ENCODE peak calls at places on chromosomes 4 and X, in six cellular contexts. W is hepatocyte, E is suprapubic skin, I is astrocyte of the spinal cord, C is mucosa of descending colon, L is NB4. G is an unnamed sample.
A peak's percentile ranks its signal among the peaks of the same experiment; 100 is the strongest.

GRCh38 chrX:6446588-6446987 is 88.3 kb downstream of the VCX3A start:
- DNase-seq in W (no peak), E (no peak), I (no peak), C (no peak), L (no peak), G (no peak)

GRCh38 chr4:163679189-163679588 is 184.7 kb downstream of the TMA16 start:
- DNase-seq in W (peak; percentile 13), E (no peak), I (no peak), C (no peak), L (peak; percentile 11), G (no peak)

GRCh38 chr4:16532240-16532990 is 306.1 kb upstream of the TAPT1 start:
- DNase-seq in W (peak; percentile 11), E (no peak), I (peak; percentile 66), C (no peak), L (peak; percentile 13), G (peak; percentile 69)

GRCh38 chr4:151242305-151242704 is 34.7 kb upstream of the PRSS48 start:
- DNase-seq in W (no peak), E (no peak), I (no peak), C (no peak), L (no peak), G (no peak)

GRCh38 chrX:45850775-45851433 is 650.2 kb upstream of the DIPK2B start:
- DNase-seq in W (peak; percentile 50), E (no peak), I (peak; percentile 51), C (peak; percentile 14), L (peak; percentile 76), G (no peak)

GRCh38 chr4:182717788-182718583 is 199.2 kb downstream of the DCTD start:
- DNase-seq in W (no peak), E (no peak), I (no peak), C (no peak), L (peak; percentile 23), G (no peak)

GRCh38 chr4:19455850-19456602 is 795.7 kb upstream of the SLIT2 start:
- DNase-seq in W (no peak), E (no peak), I (no peak), C (no peak), L (no peak), G (no peak)

GRCh38 chr4:83876047-83876446 is 340.1 kb downstream of the GPAT3 start:
- DNase-seq in W (no peak), E (no peak), I (no peak), C (no peak), L (no peak), G (peak; percentile 49)

DNA sequence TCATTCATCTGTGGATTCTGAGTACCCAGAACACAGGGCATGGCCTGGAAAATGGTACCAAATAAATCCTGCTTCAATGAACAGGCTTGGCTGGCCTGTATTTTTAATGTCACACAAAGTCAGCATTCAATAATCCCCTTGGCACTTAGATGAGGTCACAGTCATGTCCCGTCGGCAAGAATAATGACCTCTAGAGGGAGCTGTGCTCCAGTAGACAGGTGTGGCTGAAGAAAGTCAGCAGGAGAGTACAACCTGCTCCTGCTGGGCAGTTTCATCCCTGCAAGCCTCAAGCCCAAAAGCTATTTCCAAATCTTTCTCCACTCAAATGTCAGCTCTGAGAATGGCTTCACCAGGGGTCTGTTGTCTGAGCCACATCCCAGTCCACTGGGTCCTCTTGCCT is 404.0 kb upstream of the F9 start:
- DNase-seq in W (peak; percentile 66), E (no peak), I (no peak), C (peak; percentile 60), L (peak; percentile 49), G (no peak)
- TF ChIP-seq CTCF in W (peak; percentile 43), E (no peak), I (peak; percentile 26), C (no peak), L (peak; percentile 48), G (peak; percentile 57)

GRCh38 chr4:38804654-38805295 is at the start of gene TLR1:
- DNase-seq in W (peak; percentile 46), E (no peak), I (peak; percentile 74), C (peak; percentile 27), L (peak; percentile 85), G (no peak)
- H3K4me3 ChIP-seq in W (no peak within 1 kb of the TSS), E (peak within 1 kb of the TSS; percentile 42), I (no peak within 1 kb of the TSS), C (no peak within 1 kb of the TSS), L (peak within 1 kb of the TSS; percentile 26), G (no peak within 1 kb of the TSS)

GRCh38 chr4:15144249-15144966 is 142.1 kb downstream of the CPEB2 start:
- DNase-seq in W (no peak), E (no peak), I (no peak), C (no peak), L (no peak), G (no peak)
- TF ChIP-seq CTCF in W (no peak), E (no peak), I (peak; percentile 23), C (no peak), L (no peak), G (no peak)

DNA sequence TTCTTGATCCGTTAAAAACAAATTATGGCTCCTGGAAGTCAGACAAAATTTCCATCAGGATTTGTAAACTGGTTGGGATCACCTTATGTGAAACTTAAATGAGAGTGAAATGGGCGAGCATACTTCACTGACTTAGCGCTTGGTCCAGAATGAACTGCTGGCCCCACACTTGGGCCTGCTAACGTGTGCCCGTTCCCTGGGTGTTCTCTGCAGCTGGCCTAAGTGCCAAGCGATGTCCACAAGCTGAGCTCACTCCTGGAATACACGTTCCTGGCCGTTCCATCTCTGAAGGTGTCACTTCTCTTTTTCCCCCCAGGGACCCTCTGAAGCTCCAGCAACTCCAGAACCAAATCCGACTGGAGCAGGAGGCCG is 132.7 kb downstream of the CBR4 start:
- DNase-seq in W (no peak), E (no peak), I (no peak), C (no peak), L (no peak), G (no peak)
- H3K4me3 ChIP-seq in W (no peak overlapping the region), E (peak overlapping the region; percentile 57), I (no peak overlapping the region), C (no peak overlapping the region), L (no peak overlapping the region), G (peak overlapping the region; percentile 18)

DNA sequence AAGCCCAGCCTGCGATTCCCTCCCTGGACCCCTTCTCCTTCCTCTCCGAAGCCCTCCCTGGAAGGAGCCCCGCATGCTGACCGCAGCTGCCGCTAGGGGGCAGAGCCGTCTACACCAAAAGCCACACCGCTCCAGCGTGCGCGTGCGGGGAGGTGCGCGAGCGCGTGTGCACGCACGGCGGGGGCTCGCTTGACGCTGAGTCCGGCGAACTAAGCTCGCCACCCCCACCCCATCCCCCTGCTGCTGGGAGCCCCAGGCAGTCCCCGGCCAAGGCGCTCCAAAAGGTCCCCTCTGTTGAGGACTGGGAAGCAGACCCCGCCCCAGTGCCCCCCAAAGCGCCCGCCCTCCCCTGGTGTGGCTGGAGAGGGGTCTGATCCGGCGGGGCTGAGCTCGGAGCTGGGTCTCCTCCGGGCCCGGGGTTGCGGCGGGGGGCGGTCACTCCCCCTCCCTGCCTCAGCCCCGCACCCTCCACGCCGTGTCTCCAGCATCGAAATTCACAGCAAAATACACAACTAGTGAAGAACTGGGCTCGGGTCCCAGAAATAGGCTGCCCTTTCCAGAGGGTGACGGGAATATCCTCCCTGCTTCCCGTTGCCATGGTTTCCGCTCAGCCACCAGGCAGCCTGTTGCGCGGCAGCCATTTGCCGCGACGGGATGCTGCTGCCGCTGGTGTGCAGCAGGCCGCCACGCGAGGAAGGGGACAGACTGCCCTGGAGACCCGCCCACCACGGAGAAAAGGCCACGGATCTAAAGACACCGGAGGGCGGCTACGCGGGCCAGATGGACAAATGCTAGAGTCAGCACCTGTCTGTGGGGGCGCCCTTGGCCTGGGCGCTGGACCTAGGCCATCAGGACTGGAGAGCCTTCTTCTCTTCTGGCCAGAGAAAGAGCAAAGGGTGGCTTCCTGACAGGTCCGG is 11.2 kb upstream of the CCNQ start:
- DNase-seq in W (peak; percentile 85), E (peak; percentile 80), I (peak; percentile 59), C (peak; percentile 74), L (peak; percentile 74), G (no peak)
- TF ChIP-seq CTCF in W (peak; percentile 72), E (peak; percentile 47), I (peak; percentile 81), C (peak; percentile 46), L (peak; percentile 63), G (peak; percentile 76)

DNA sequence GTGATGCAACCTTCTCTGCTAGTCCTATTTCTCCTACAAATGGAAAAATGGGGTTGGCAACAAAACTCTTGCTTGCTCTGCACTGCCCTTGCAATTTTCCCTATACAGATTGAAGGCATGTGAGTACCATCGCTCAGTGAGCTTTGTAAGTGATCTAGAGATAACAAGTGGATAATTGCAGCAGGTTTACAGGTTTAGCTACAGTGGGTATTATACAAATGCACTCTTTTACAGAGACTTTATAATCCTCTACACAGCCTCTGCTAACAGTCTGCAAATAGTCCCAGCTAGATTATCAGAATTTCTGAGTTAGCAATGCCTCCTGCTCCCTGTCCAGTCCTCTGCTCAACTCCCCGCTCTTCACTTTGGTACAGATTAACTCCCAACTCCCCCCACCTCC is 11.1 kb downstream of the LEF1 start:
- DNase-seq in W (no peak), E (no peak), I (no peak), C (no peak), L (no peak), G (no peak)
- H3K4me3 ChIP-seq in W (no peak overlapping the region), E (no peak overlapping the region), I (no peak overlapping the region), C (no peak overlapping the region), L (no peak overlapping the region), G (no peak overlapping the region)

GRCh38 chr4:161320377-161320776 is 843.4 kb downstream of the FSTL5 start:
- DNase-seq in W (peak; percentile 43), E (no peak), I (no peak), C (peak; percentile 17), L (peak; percentile 55), G (no peak)
- TF ChIP-seq CTCF in W (peak; percentile 28), E (no peak), I (peak; percentile 49), C (no peak), L (peak; percentile 55), G (peak; percentile 56)

G was measured in retinal pigment epithelial cell.